ENCODE peak calls at places on chromosomes 13 and 19, in ten cellular contexts. K is heart left ventricle; H is GDM1; P is nephron progenitor cell; Z is astrocyte; E is activated CD4-positive, alpha-beta memory T cell treated with anti-CD3 and anti-CD28 coated beads, Interleukin-2, amount 10 ng/mL, durations not matched to agents 7 days and 5 days; R is HTR-8/SVneo; B is NCI-H1417; Y is MV-4-11; N is activated CD4-positive, alpha-beta T cell treated with anti-CD3 and anti-CD28 coated beads, Interleukin-2, amount 50 U/mL, for 48 hours. U is an unnamed sample.

GRCh38 chr19:35442091-35442490 is 6.0 kb upstream of the FFAR2 start:
- DNase-seq in Y (peak; percentile 99), N (no peak), R (no peak), H (no peak), E (no peak), B (no peak), Z (no peak), K (peak; percentile 58), P (no peak), U (no peak)

GRCh38 chr19:1847684-1848398 is 442 bp downstream of the REXO1 start:
- DNase-seq in B (no peak), H (no peak), E (peak; percentile 47), Z (no peak), P (peak; percentile 63), K (peak; percentile 63), N (peak; percentile 41), Y (peak; percentile 25), R (no peak), U (peak; percentile 90)

GRCh38 chr13:90365130-90365529 is 982.4 kb upstream of the MIR17HG start:
- DNase-seq in B (no peak), P (no peak), R (no peak), K (no peak), H (no peak), N (no peak), Y (no peak), E (no peak), Z (peak; percentile 3), U (no peak)

GRCh38 chr13:51229141-51229540 is 6.9 kb downstream of the FAM124A start:
- DNase-seq in N (no peak), B (no peak), K (no peak), R (no peak), Y (no peak), E (no peak), P (no peak), H (no peak), Z (no peak), U (no peak)

GRCh38 chr19:51460164-51460992 is 2.1 kb upstream of the SIGLEC8 start:
- DNase-seq in N (no peak), H (peak; percentile 64), R (no peak), B (no peak), Z (no peak), Y (peak; percentile 80), E (peak; percentile 12), P (no peak), K (no peak), U (no peak)

GRCh38 chr19:39405261-39405912 is 1.3 kb upstream of the ZFP36 start:
- DNase-seq in H (no peak), R (no peak), B (no peak), K (no peak), Z (no peak), N (no peak), P (no peak), Y (no peak), E (no peak), U (no peak)

GRCh38 chr19:10195199-10195519 is 406 bp upstream of the DNMT1 start:
- DNase-seq in E (no peak), N (no peak), R (no peak), P (no peak), Y (no peak), H (no peak), K (no peak), Z (no peak), B (no peak), U (no peak)

GRCh38 chr13:91359071-91359470 is 11.6 kb downstream of the MIR17HG start:
- DNase-seq in B (no peak), Y (no peak), K (no peak), N (no peak), R (no peak), E (no peak), H (no peak), Z (no peak), P (no peak), U (peak; percentile 26)

GRCh38 chr13:44220948-44221347 is 152.7 kb upstream of the SERP2 start:
- DNase-seq in K (no peak), R (no peak), E (no peak), P (no peak), H (no peak), Z (no peak), N (no peak), B (no peak), Y (no peak), U (no peak)

GRCh38 chr13:43364210-43365041 is 341.0 kb downstream of the DNAJC15 start:
- DNase-seq in N (no peak), P (no peak), R (no peak), Z (peak; percentile 90), E (no peak), Y (no peak), B (no peak), H (no peak), K (peak; percentile 58), U (no peak)

GRCh38 chr13:20407759-20408158 is 117.9 kb downstream of the CRYL1 start:
- DNase-seq in Y (no peak), P (no peak), H (no peak), K (no peak), Z (no peak), B (peak; percentile 33), N (no peak), R (no peak), E (no peak), U (no peak)

GRCh38 chr19:46217476-46217875 is 12.1 kb upstream of the IGFL1 start:
- DNase-seq in E (no peak), H (no peak), P (no peak), N (no peak), B (no peak), R (no peak), Y (no peak), K (no peak), Z (no peak), U (no peak)

GRCh38 chr19:19900124-19900523 is 622 bp upstream of the ZNF93 start:
- DNase-seq in Y (peak; percentile 90), P (no peak), K (no peak), R (peak; percentile 24), H (peak; percentile 34), E (no peak), Z (peak; percentile 88), B (peak; percentile 58), N (peak; percentile 6), U (no peak)

GRCh38 chr13:113737803-113738202 is 21.2 kb upstream of the TMEM255B start:
- DNase-seq in N (no peak), H (no peak), R (no peak), K (no peak), P (no peak), Z (no peak), B (no peak), E (no peak), Y (no peak), U (no peak)

GRCh38 chr13:62357887-62358645 is 942.4 kb upstream of the PCDH20 start:
- DNase-seq in P (peak; percentile 47), Z (peak; percentile 17), E (no peak), Y (peak; percentile 44), N (no peak), K (no peak), R (peak; percentile 7), B (no peak), H (peak; percentile 51), U (peak; percentile 34)

GRCh38 chr13:87810391-87810801 is 139.2 kb downstream of the SLITRK5 start:
- DNase-seq in Y (no peak), R (no peak), H (no peak), N (no peak), B (no peak), P (peak; percentile 8), Z (no peak), K (no peak), E (no peak), U (no peak)

GRCh38 chr19:4369888-4370260 is 26.5 kb downstream of the MPND start:
- DNase-seq in R (no peak), Y (peak; percentile 86), P (peak; percentile 37), E (peak; percentile 82), B (no peak), K (no peak), H (peak; percentile 65), Z (no peak), N (peak; percentile 83), U (peak; percentile 86)

GRCh38 chr13:99371956-99372355 is 64.8 kb upstream of the GPR183 start:
- DNase-seq in N (peak; percentile 56), B (no peak), H (peak; percentile 54), P (no peak), K (no peak), Y (peak; percentile 71), Z (no peak), E (peak; percentile 50), R (no peak), U (no peak)

GRCh38 chr13:107977175-107977574 is 238.2 kb downstream of the LIG4 start:
- DNase-seq in K (no peak), Y (no peak), R (no peak), E (no peak), N (no peak), H (no peak), B (peak; percentile 88), P (no peak), Z (no peak), U (no peak)

GRCh38 chr19:12801466-12802266 is at the start of the genes PRDX2 and THSD8:
- DNase-seq in K (peak; percentile 85), B (peak; percentile 95), Z (no peak), P (peak; percentile 88), N (peak; percentile 82), Y (peak; percentile 75), E (peak; percentile 83), R (no peak), H (no peak), U (peak; percentile 93)

GRCh38 chr13:23724196-23724970 is 154.2 kb downstream of the TNFRSF19 start:
- DNase-seq in Z (no peak), P (no peak), H (no peak), R (no peak), E (no peak), N (no peak), B (no peak), Y (no peak), K (no peak), U (no peak)

GRCh38 chr13:48233886-48234488 is 981 bp downstream of the ITM2B start:
- DNase-seq in H (no peak), K (no peak), P (no peak), Y (no peak), Z (peak; percentile 55), E (no peak), R (no peak), N (no peak), B (no peak), U (peak; percentile 82)

GRCh38 chr19:3520166-3521103 is 14.3 kb downstream of the FZR1 start:
- DNase-seq in H (no peak), Z (no peak), B (peak; percentile 59), N (no peak), E (no peak), P (no peak), R (no peak), K (no peak), Y (peak; percentile 16), U (peak; percentile 44)

GRCh38 chr19:29766100-29766499 is 45.7 kb upstream of the CCNE1 start:
- DNase-seq in E (no peak), Y (no peak), K (no peak), R (no peak), H (no peak), P (no peak), N (no peak), B (no peak), Z (no peak), U (no peak)

GRCh38 chr19:53422551-53422950 is 9.2 kb upstream of the ZNF761 start:
- DNase-seq in P (no peak), N (no peak), Y (no peak), R (no peak), E (no peak), K (no peak), H (no peak), Z (no peak), B (no peak), U (no peak)